ENCODE peak calls at places on chromosomes 11 and 22, in six cellular contexts. U, V, I, C, F and R are unnamed samples.

GRCh38 chr11:122697636-122698167 is 42.2 kb downstream of the UBASH3B start:
- DNase-seq in U (no peak), V (peak; percentile 65), I (no peak), C (no peak), F (no peak), R (no peak)

GRCh38 chr22:42716649-42717127 is 4.0 kb downstream of the A4GALT start:
- DNase-seq in U (no peak), V (no peak), I (no peak), C (no peak), F (no peak), R (no peak)

GRCh38 chr11:32723332-32723731 is 71.1 kb downstream of the CCDC73 start:
- DNase-seq in U (no peak), V (no peak), I (no peak), C (no peak), F (no peak), R (no peak)

GRCh38 chr11:45806937-45807791 is 2.2 kb downstream of the SLC35C1 start:
- DNase-seq in U (no peak), V (no peak), I (no peak), C (no peak), F (no peak), R (no peak)

GRCh38 chr11:40293655-40294342 is 1165.7 kb downstream of the LRRC4C start:
- DNase-seq in U (peak; percentile 82), V (peak; percentile 46), I (peak; percentile 20), C (no peak), F (peak; percentile 70), R (peak; percentile 39)

GRCh38 chr22:49291169-49291568 is 536.5 kb downstream of the BRD1 start:
- DNase-seq in U (no peak), V (no peak), I (no peak), C (no peak), F (no peak), R (no peak)

GRCh38 chr22:43555561-43556515 is 144.0 kb downstream of the MPPED1 start:
- DNase-seq in U (no peak), V (no peak), I (no peak), C (no peak), F (no peak), R (no peak)

GRCh38 chr11:3159296-3160190 is 5.6 kb downstream of the OSBPL5 start:
- DNase-seq in U (no peak), V (no peak), I (no peak), C (no peak), F (peak; percentile 64), R (no peak)